ENCODE peak calls at places on chromosomes 4 and X, in eight cellular contexts. X is RWPE2, Q is mammary epithelial cell, F is hepatocyte, R is pancreas, I is left lung, Y is OCI-LY7, S is GM23338. A is an unnamed sample. For H3K4me1, the result is how much of the 10 kb centered on the place peaks cover.

GRCh38 chrX:114087543-114087942 is 496.3 kb upstream of the HTR2C start:
- DNase-seq in R (no peak), I (no peak), Q (no peak), X (no peak), F (no peak), Y (no peak), S (no peak), A (no peak)

GRCh38 chrX:132488819-132489255 is at the start of gene MBNL3:
- DNase-seq in I (peak), S (peak), R (peak), F (peak), X (peak), Q (peak), Y (peak), A (peak)

GRCh38 chr4:119046263-119046662 is 89.4 kb upstream of the MYOZ2 start:
- DNase-seq in R (no peak), Q (no peak), S (no peak), F (no peak), Y (no peak), I (no peak), X (no peak), A (peak)

GRCh38 chr4:39181520-39181904 is 817 bp upstream of the WDR19 start:
- DNase-seq in F (no peak), I (no peak), S (no peak), Y (peak), X (no peak), R (no peak), Q (no peak), A (no peak)

GRCh38 chr4:74628808-74629616 is 165.3 kb downstream of the BTC start:
- DNase-seq in S (no peak), X (no peak), Y (no peak), R (no peak), I (no peak), F (peak), Q (no peak), A (no peak)

GRCh38 chr4:3328814-3329663 is 36.2 kb downstream of the RGS12 start:
- DNase-seq in S (no peak), F (no peak), R (no peak), I (no peak), Y (no peak), X (no peak), Q (no peak), A (no peak)

GRCh38 chrX:68978211-68978780 is 149.5 kb downstream of the EFNB1 start:
- DNase-seq in I (no peak), Q (no peak), X (no peak), S (peak), F (peak), R (no peak), Y (no peak), A (no peak)

GRCh38 chr4:8318509-8318908 is 49.0 kb downstream of the HTRA3 start:
- DNase-seq in Y (no peak), I (no peak), F (no peak), R (no peak), X (no peak), Q (no peak), S (no peak), A (peak)

GRCh38 chr4:89134775-89135319 is 23.5 kb downstream of the TIGD2 start:
- DNase-seq in Y (no peak), I (no peak), F (peak), X (no peak), S (no peak), R (no peak), Q (peak), A (no peak)

GRCh38 chr4:150582101-150582565 is at the start of gene MAB21L2:
- DNase-seq in Q (no peak), F (peak), Y (no peak), I (no peak), S (peak), X (no peak), R (no peak), A (peak)

GRCh38 chr4:186192068-186192751 is 843 bp downstream of the CYP4V2 start:
- DNase-seq in R (peak), Y (peak), I (no peak), Q (peak), X (no peak), F (peak), S (peak), A (peak)

GRCh38 chrX:2266445-2267349 is 234.1 kb downstream of the DHRSX start:
- DNase-seq in Q (no peak), Y (no peak), S (no peak), X (no peak), I (no peak), F (no peak), R (no peak), A (no peak)

GRCh38 chrX:109926743-109927662 is 75.9 kb upstream of the TMEM164 start:
- DNase-seq in Y (no peak), S (no peak), I (no peak), F (no peak), X (no peak), Q (no peak), R (no peak), A (no peak)

GRCh38 chr4:133839326-133839725 is 362.3 kb downstream of the PABPC4L start:
- DNase-seq in S (peak), Q (no peak), I (no peak), F (no peak), X (no peak), Y (no peak), R (no peak), A (no peak)

GRCh38 chrX:135505356-135505755 is 15.1 kb upstream of the INTS6L start:
- DNase-seq in R (no peak), X (no peak), I (no peak), S (no peak), F (no peak), Q (peak), Y (no peak), A (no peak)

GRCh38 chr4:127209580-127210095 is 423.1 kb upstream of the INTU start:
- DNase-seq in R (no peak), S (no peak), F (no peak), X (no peak), Y (no peak), Q (no peak), I (no peak), A (no peak)

GRCh38 chr4:11585506-11585905 is 156.8 kb upstream of the HS3ST1 start:
- DNase-seq in S (no peak), I (no peak), F (peak), X (no peak), Y (no peak), R (no peak), Q (peak), A (no peak)

GRCh38 chr4:106494066-106494465 is 125.5 kb upstream of the GIMD1 start:
- DNase-seq in Q (peak), R (no peak), Y (no peak), S (no peak), I (no peak), X (no peak), F (no peak), A (no peak)

GRCh38 chr4:27149541-27150212 is 289.0 kb downstream of the STIM2 start:
- DNase-seq in Y (no peak), I (no peak), F (no peak), Q (peak), S (no peak), R (no peak), X (no peak), A (no peak)

GRCh38 chr4:145619639-145619996 is 433 bp downstream of the MMAA start:
- DNase-seq in X (no peak), Y (no peak), F (peak), S (peak), R (peak), I (no peak), Q (peak), A (peak)

GRCh38 chrX:139826065-139827044 is 106.5 kb downstream of the ATP11C start:
- DNase-seq in R (no peak), X (no peak), Q (peak), I (no peak), Y (no peak), S (no peak), F (no peak), A (no peak)

GRCh38 chrX:75623535-75623934 is 100.7 kb upstream of the ZDHHC15 start:
- DNase-seq in I (no peak), X (no peak), S (peak), Y (no peak), F (peak), R (no peak), Q (no peak), A (no peak)
- TF ChIP-seq CTCF in I (no peak), X (no peak), S (peak), Y (peak), F (peak), R (no peak), Q (peak), A (no peak)

DNA sequence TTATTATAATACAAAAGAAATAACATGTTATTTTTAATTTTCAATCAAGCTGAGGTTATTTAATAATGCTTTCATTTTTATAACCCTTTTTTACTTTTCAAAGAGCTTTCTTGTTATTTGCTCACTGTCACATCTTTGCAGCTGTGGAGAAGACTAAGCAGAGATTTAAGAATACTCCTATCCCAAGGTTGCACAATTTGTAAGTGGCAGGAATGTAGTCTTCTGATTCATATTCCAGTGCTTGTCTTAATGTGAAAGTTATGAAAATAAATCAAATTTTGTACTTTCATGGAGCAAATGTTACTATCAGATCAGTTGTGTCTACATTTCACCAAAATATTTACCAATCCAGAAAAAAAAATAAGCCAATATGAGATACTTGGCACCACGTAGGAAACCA is 86.6 kb downstream of the DDIT4L start:
- DNase-seq in Q (no peak), I (no peak), Y (no peak), X (no peak), S (no peak), R (no peak), F (no peak), A (no peak)
- H3K4me1 ChIP-seq in Q (under half), I (under half), Y (under half), X (under half), S (under half), R (under half), F (under half), A (under half)

DNA sequence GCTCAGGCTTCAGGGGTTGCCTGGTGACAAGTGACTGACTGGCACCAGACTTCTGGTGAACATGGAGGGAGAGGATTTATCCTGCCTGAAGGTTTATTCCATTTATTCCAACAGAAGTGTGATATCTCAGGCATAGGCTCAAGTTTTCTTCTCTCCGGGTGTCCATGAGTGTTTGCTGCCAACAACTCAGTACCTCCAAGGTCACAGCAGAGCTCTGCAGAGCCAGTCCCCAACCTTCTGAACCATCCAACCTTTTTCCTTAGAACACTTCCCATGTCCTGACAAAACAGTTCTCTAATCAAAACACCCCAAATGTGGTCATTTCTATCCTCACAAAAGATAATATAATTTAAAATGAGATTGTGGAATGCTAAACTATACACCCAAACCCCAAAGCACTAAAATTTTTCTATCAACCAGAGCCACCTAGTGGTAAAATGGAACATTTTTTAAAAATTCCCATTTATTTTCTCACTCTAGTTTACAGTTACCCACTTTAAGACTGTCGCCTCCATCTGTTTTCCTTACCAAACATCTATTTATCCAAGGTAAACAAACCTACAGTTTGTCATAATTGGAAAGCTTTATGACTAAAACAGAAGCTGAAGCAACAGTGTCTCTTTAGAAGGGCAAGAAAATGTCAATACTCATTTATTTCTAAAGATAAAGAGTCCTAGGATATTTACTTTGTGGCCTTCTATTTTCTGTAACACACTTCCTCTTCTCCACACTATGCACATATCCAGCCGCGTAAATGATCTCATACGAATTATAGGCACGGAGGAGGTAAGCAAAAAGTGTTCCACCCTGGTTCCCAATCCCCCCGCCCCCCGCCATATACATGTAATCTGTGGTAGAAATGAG is 39.5 kb downstream of the TMEM154 start:
- DNase-seq in I (no peak), Y (peak), F (peak), R (no peak), Q (no peak), X (no peak), S (peak), A (no peak)
- TF ChIP-seq CTCF in I (peak), Y (peak), F (peak), R (peak), Q (peak), X (peak), S (no peak), A (peak)

GRCh38 chr4:20860878-20861277 is 160.6 kb downstream of the PACRGL start:
- DNase-seq in S (no peak), I (no peak), Y (no peak), F (no peak), Q (no peak), R (no peak), X (no peak), A (no peak)

GRCh38 chr4:20859097-20859781 is 159.0 kb downstream of the PACRGL start:
- DNase-seq in F (no peak), X (no peak), Q (no peak), R (no peak), S (no peak), I (no peak), Y (no peak), A (no peak)

GRCh38 chr4:20857081-20857480 is 156.8 kb downstream of the PACRGL start:
- DNase-seq in I (no peak), X (no peak), Q (no peak), Y (no peak), F (no peak), R (no peak), S (no peak), A (no peak)
- H3K4me1 ChIP-seq in I (under half), X (under half), Q (under half), Y (under half), F (under half), R (under half), S (under half), A (under half)

GRCh38 chr4:156420557-156420956 is 466.9 kb upstream of the CTSO start:
- DNase-seq in X (no peak), S (no peak), F (no peak), Y (no peak), I (no peak), Q (no peak), R (no peak), A (no peak)
- TF ChIP-seq CTCF in X (no peak), S (no peak), F (no peak), Y (no peak), I (no peak), Q (no peak), R (no peak), A (no peak)

GRCh38 chr4:5753366-5753765 is 42.4 kb downstream of the EVC start:
- DNase-seq in R (no peak), F (no peak), Q (no peak), Y (no peak), I (peak), X (no peak), S (no peak), A (no peak)
- H3K4me1 ChIP-seq in R (under half), F (under half), Q (under half), Y (under half), I (under half), X (under half), S (under half), A (under half)